ENCODE peak calls at places on chromosomes 6 and 20, in four cellular contexts. S, X, B and W are unnamed samples.

GRCh38 chr6:15109338-15110090 is 136.4 kb upstream of the JARID2 start:
- DNase-seq in X (no peak), S (no peak), B (no peak), W (no peak)

GRCh38 chr6:108945686-108946158 is 97.5 kb downstream of the ARMC2 start:
- DNase-seq in S (no peak), B (peak), X (no peak), W (peak)

GRCh38 chr6:104987218-104987617 is 30.3 kb downstream of the LIN28B start:
- DNase-seq in B (no peak), S (no peak), X (no peak), W (no peak)

GRCh38 chr6:42637681-42638080 is 73.9 kb downstream of the UBR2 start:
- DNase-seq in S (no peak), X (no peak), B (no peak), W (no peak)

GRCh38 chr6:89818977-89819335 is 638 bp downstream of the MDN1 start:
- DNase-seq in S (no peak), X (no peak), B (no peak), W (no peak)

GRCh38 chr6:81609736-81610135 is 142.7 kb downstream of the TENT5A start:
- DNase-seq in B (no peak), X (no peak), S (no peak), W (no peak)

GRCh38 chr6:24614648-24615047 is 31.3 kb downstream of the KIAA0319 start:
- DNase-seq in X (no peak), B (no peak), S (no peak), W (no peak)

GRCh38 chr6:77466055-77467028 is 3.1 kb upstream of the HTR1B start:
- DNase-seq in X (no peak), S (peak), B (peak), W (no peak)

GRCh38 chr6:52352239-52353008 is 9.5 kb upstream of the PAQR8 start:
- DNase-seq in B (no peak), S (peak), X (no peak), W (peak)

GRCh38 chr6:42266542-42266941 is 48.9 kb upstream of the MRPS10 start:
- DNase-seq in B (no peak), X (no peak), S (no peak), W (no peak)

GRCh38 chr6:144283781-144284473 is 1.2 kb upstream of the UTRN start:
- DNase-seq in S (no peak), B (no peak), X (no peak), W (no peak)

GRCh38 chr20:57908691-57909090 is 198.9 kb upstream of the PMEPA1 start:
- DNase-seq in X (no peak), B (no peak), S (no peak), W (no peak)

GRCh38 chr6:159279790-159280277 is 110.6 kb downstream of the FNDC1 start:
- DNase-seq in X (no peak), B (no peak), S (no peak), W (no peak)

GRCh38 chr6:36633915-36634314 is 39.8 kb downstream of the SRSF3 start:
- DNase-seq in B (peak), X (no peak), S (no peak), W (no peak)

GRCh38 chr6:157925771-157926170 is 55.9 kb upstream of the SYNJ2 start:
- DNase-seq in S (no peak), B (no peak), X (no peak), W (no peak)

GRCh38 chr20:23692725-23693124 is 3.9 kb upstream of the CST4 start:
- DNase-seq in X (no peak), B (no peak), S (no peak), W (no peak)

GRCh38 chr6:160055378-160055777 is 66.2 kb upstream of the SLC22A1 start:
- DNase-seq in B (no peak), X (no peak), S (no peak), W (no peak)